ENCODE peak calls at places on chromosomes 16 and 17, in nine cellular contexts. Q is lower lobe of right lung; B is mesothelial cell of epicardium; I is stomach; H is H1; F is SK-N-SH; R is CD4-positive, alpha-beta T cell; V is cardiac muscle cell; J is testis. O is an unnamed sample.

GRCh38 chr17:77036841-77037381 is 103.9 kb upstream of the SEC14L1 start:
- DNase-seq in Q (no peak), B (no peak), I (peak), H (no peak), F (peak), R (no peak), V (peak), J (peak), O (no peak)

GRCh38 chr16:11250091-11250785 is 5.8 kb downstream of the SOCS1 start:
- DNase-seq in Q (no peak), B (no peak), I (no peak), H (no peak), F (no peak), R (no peak), V (no peak), J (no peak), O (no peak)

GRCh38 chr16:29961479-29962343 is at the start of gene TMEM219:
- DNase-seq in Q (peak), B (peak), I (peak), H (no peak), F (peak), R (peak), V (peak), J (peak), O (peak)

GRCh38 chr16:53207810-53208752 is 153.3 kb downstream of the CHD9 start:
- DNase-seq in Q (no peak), B (peak), I (peak), H (peak), F (peak), R (no peak), V (peak), J (peak), O (peak)

GRCh38 chr16:16014329-16015224 is 65.2 kb downstream of the ABCC1 start:
- DNase-seq in Q (peak), B (no peak), I (peak), H (no peak), F (no peak), R (no peak), V (peak), J (peak), O (no peak)

GRCh38 chr17:50452627-50453300 is 15.9 kb downstream of the CHAD start:
- DNase-seq in Q (no peak), B (no peak), I (no peak), H (no peak), F (no peak), R (no peak), V (no peak), J (no peak), O (no peak)

GRCh38 chr16:797120-797420 is 3.5 kb downstream of the GNG13 start:
- DNase-seq in Q (no peak), B (no peak), I (no peak), H (no peak), F (no peak), R (no peak), V (no peak), J (no peak), O (no peak)

GRCh38 chr17:58970966-58971575 is 135.6 kb downstream of the TRIM37 start:
- DNase-seq in Q (no peak), B (no peak), I (no peak), H (no peak), F (no peak), R (no peak), V (no peak), J (no peak), O (no peak)

GRCh38 chr17:19470529-19471261 is 59.7 kb downstream of the RNF112 start:
- DNase-seq in Q (peak), B (no peak), I (peak), H (no peak), F (no peak), R (no peak), V (peak), J (peak), O (no peak)

GRCh38 chr16:84144301-84144858 is 597 bp downstream of the HSDL1 start:
- DNase-seq in Q (peak), B (peak), I (peak), H (no peak), F (peak), R (peak), V (peak), J (peak), O (peak)

DNA sequence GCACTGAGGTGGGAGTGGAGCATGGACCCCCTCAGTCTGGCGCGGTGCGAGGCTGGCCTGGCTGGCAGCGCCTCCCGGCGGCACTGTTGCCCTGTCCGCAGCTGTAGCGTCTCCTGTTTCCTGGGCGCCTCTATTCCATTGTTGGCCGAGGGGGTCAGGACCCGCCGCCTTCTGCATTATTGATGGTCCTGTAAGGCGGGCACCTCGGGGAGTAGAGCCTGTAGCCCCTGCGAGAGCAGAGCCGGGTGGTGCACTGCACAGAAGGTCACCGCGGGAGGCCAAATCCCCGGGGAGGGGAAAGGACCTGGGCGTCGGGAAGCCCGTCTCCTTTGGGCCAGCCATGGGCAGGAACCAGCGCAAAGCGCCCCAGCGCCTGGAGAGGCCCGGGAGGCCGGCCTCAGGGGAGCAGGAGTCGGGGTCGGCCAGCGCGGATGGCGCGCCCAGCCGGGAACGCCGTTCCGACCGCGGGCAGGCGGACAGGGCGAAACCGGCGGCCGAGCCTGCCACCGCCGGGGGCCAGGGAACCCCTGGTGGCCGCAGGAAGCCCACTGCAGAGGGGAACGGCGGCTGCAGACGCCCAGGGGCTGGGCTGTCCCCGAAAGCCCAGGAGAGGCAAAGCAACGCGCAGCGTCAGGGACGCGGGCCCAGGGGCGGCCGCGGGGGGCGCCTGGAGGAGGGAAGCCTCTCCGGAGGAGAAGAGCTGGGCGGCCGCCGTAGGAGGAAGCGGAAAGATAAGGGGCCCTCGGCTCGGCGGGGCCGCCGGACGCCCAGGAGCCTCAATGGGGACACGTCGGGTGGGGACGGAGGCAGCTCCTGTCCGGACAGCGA is at the start of gene MYO15B:
- DNase-seq in Q (peak), B (peak), I (peak), H (no peak), F (no peak), R (peak), V (peak), J (peak), O (peak)
- TF ChIP-seq CTCF in Q (peak), B (no peak), I (no peak), H (peak), F (no peak), R (no peak), V (peak), J (peak), O (no peak)

DNA sequence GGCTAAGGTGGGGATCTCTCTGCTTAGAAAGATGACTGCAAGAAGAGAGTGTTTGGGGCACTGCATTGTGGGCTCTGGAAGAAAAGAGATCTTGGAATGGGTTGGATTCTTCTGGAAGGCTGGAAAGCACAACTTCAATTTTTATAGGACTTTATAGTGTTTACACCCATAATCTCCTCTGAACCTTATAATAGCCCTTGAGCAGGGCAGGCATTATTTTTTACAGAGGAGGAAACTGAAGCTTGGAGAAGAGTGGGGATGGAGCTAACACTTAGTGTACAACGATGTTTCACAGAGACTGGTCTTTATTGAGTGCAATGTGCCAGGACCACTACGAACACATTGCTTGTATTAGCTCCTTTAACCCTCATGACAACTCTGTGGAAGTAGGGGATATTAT is 10.4 kb downstream of the TNS4 start:
- DNase-seq in Q (no peak), B (no peak), I (no peak), H (no peak), F (no peak), R (no peak), V (no peak), J (no peak), O (no peak)
- TF ChIP-seq CTCF in Q (no peak), B (no peak), I (no peak), H (no peak), F (no peak), R (no peak), V (no peak), J (no peak), O (no peak)

GRCh38 chr16:86044241-86044671 is 145.3 kb downstream of the IRF8 start:
- DNase-seq in Q (no peak), B (peak), I (peak), H (peak), F (peak), R (peak), V (peak), J (no peak), O (peak)
- TF ChIP-seq CTCF in Q (peak), B (peak), I (no peak), H (peak), F (peak), R (peak), V (peak), J (no peak), O (peak)

DNA sequence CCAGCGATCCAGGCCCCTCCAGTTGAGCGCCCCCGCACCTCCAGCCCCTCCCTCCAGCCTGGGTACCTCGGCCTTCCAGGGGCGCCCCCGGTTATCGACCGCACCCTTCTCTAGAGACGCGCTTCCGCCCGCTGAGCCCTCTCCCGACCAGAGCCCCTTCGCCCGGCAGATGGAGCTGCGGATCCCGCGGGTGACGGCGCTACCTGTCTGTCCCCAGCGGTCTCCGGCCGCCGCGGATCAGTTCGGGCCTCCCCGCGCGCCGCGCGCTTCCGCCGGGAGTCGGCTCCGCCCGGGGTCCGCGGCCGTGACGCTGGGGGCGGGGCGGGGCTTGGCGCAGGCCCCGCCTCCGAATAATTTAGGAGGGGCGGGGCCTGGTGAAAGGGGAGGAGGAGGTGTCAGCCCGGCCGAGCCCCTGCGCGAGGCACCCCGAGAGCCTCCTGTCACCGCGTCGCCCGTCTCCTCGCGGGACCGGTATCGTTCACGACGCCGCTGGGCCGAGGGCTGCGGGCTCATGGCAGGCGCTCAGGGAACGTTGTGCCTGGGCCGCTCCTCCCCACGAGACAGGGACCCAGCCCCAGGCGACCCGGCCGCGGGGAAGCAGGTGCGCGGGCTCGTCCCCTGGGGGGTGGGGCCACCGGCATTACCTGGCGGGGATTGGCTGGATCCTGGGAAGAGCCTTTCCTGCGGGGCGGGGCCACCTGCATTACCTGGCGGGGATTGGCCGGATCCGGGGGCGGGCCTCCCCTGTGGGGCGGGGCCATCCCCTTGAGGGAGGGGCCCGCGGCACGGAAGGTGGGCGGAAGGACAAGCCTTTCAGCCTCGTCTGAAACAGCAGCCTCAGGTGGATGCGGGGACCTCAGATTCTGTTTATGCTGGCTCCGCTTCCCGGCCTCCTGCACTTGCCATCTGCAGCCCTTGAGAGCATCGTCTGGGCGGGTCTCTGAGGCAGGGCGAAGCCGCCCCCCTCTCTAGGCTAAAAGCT is at the start of gene SPATA2L:
- DNase-seq in Q (peak), B (peak), I (peak), H (peak), F (peak), R (peak), V (peak), J (peak), O (peak)
- TF ChIP-seq CTCF in Q (no peak), B (no peak), I (no peak), H (peak), F (no peak), R (no peak), V (no peak), J (no peak), O (peak)

DNA sequence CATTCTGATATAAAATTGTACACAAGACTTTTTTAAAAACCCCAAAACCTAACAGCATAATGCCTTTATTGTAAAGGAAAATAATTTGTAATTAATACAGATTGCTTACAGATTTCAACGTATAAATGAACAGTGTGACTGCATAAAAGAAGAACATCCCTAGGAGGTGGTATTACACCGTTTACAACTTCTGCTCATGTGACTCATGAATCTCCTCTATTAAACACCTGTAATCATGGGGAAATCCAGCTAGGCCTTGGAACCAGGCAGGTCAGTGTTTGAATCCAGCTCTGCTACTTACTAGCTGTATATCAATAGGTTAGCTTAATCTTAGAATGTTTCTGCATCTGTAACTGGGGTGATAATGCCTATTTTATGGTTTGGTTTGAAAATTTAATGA is 15.2 kb downstream of the RABEP1 start:
- DNase-seq in Q (no peak), B (no peak), I (no peak), H (no peak), F (no peak), R (no peak), V (no peak), J (no peak), O (no peak)
- TF ChIP-seq CTCF in Q (no peak), B (no peak), I (no peak), H (no peak), F (no peak), R (no peak), V (no peak), J (no peak), O (no peak)

O was measured in neural crest cell.